ENCODE peak calls at places on chromosomes 4 and X, in eight cellular contexts. B is HTR-8/SVneo; H is NCI-H1092; R is astrocyte of the spinal cord; K is transverse colon; U is activated naive CD8-positive, alpha-beta T cell treated with anti-CD3 and anti-CD28 coated beads, Interleukin-2, amount 50 U/mL, for 24 hours; D is brain microvascular endothelial cell; W is left ventricle myocardium inferior. Q is an unnamed sample.

GRCh38 chrX:53666171-53666570 is 20.3 kb downstream of the HUWE1 start:
- DNase-seq in B (no peak), U (no peak), W (no peak), H (no peak), R (no peak), K (no peak), D (no peak), Q (no peak)

GRCh38 chr4:141730805-141731204 is 94.4 kb downstream of the IL15 start:
- DNase-seq in W (no peak), B (no peak), H (no peak), K (no peak), R (peak), U (no peak), D (no peak), Q (no peak)

GRCh38 chr4:145934434-145935047 is 4.1 kb downstream of the ZNF827 start:
- DNase-seq in B (no peak), U (no peak), K (no peak), R (no peak), H (no peak), W (no peak), D (no peak), Q (no peak)

GRCh38 chr4:77418333-77418732 is 187.3 kb upstream of the CXCL13 start:
- DNase-seq in K (peak), R (no peak), U (peak), D (no peak), W (no peak), B (peak), H (no peak), Q (no peak)

GRCh38 chr4:122139139-122139538 is 13.0 kb upstream of the BLTP1 start:
- DNase-seq in R (no peak), D (no peak), B (no peak), K (no peak), W (no peak), H (no peak), U (no peak), Q (no peak)

GRCh38 chr4:159016527-159017137 is 86.2 kb upstream of the RAPGEF2 start:
- DNase-seq in D (no peak), R (peak), H (peak), B (peak), W (no peak), K (peak), U (no peak), Q (no peak)

GRCh38 chr4:101952985-101953384 is 162.5 kb downstream of the BANK1 start:
- DNase-seq in B (no peak), D (no peak), H (no peak), W (no peak), K (no peak), U (no peak), R (no peak), Q (no peak)

GRCh38 chrX:39238017-39238416 is 436.8 kb downstream of the MID1IP1 start:
- DNase-seq in U (no peak), D (no peak), W (no peak), B (no peak), K (no peak), R (no peak), H (no peak), Q (no peak)

GRCh38 chrX:154370300-154370881 is 4.0 kb downstream of the FLNA start:
- DNase-seq in W (peak), H (peak), R (no peak), K (no peak), B (no peak), D (no peak), U (no peak), Q (no peak)

GRCh38 chr4:159516556-159516955 is 413.7 kb downstream of the RAPGEF2 start:
- DNase-seq in K (no peak), B (no peak), H (no peak), R (peak), W (no peak), D (no peak), U (no peak), Q (no peak)

GRCh38 chr4:137370206-137370633 is 162.1 kb downstream of the PCDH18 start:
- DNase-seq in H (no peak), K (no peak), R (peak), D (no peak), U (no peak), W (no peak), B (peak), Q (no peak)

GRCh38 chr4:7901274-7901845 is 38.3 kb downstream of the AFAP1 start:
- DNase-seq in W (no peak), B (no peak), H (no peak), D (no peak), R (no peak), K (no peak), U (no peak), Q (no peak)

GRCh38 chrX:65697915-65698796 is 30.7 kb downstream of the MSN start:
- DNase-seq in U (peak), H (no peak), W (peak), B (no peak), D (no peak), R (no peak), K (peak), Q (peak)

GRCh38 chr4:663438-664428 is 10.3 kb downstream of the ATP5ME start:
- DNase-seq in W (peak), D (no peak), R (no peak), K (peak), B (no peak), U (peak), H (peak), Q (peak)

GRCh38 chr4:55078987-55079386 is 46.4 kb downstream of the KDR start:
- DNase-seq in R (peak), W (peak), B (no peak), K (no peak), U (no peak), D (peak), H (no peak), Q (no peak)

GRCh38 chr4:33924239-33924638 is 2320.1 kb downstream of the ARAP2 start:
- DNase-seq in B (no peak), H (no peak), R (peak), D (no peak), W (no peak), K (no peak), U (no peak), Q (no peak)

Q was measured in activated CD4-positive, alpha-beta T cell treated with anti-CD3 and anti-CD28 coated beads, Interleukin-2, amount 50 U/mL, for 48 hours.